ENCODE peak calls at places on chromosomes 2 and 18, in seven cellular contexts. J is stimulated activated CD8-positive, alpha-beta memory T cell treated with anti-CD3 and anti-CD28 coated beads, Interleukin-15, amount 100 ng/mL, for 4 hours; K is DMS153; E is left ventricle myocardium inferior; Y is stimulated activated CD4-positive, alpha-beta T cell treated with anti-CD3 and anti-CD28 coated beads, Interleukin-2, amount 100 ng/mL, for 24 hours; H is amniotic stem cell; B is progenitor cell of endocrine pancreas. M is an unnamed sample.

GRCh38 chr18:61637319-61637718 is 255.5 kb downstream of the RNF152 start:
- DNase-seq in E (no peak), B (no peak), J (no peak), K (peak; percentile 41), Y (no peak), H (no peak), M (no peak)

GRCh38 chr18:62759704-62760402 is 44.5 kb downstream of the PHLPP1 start:
- DNase-seq in B (no peak), Y (no peak), H (no peak), K (no peak), E (no peak), J (no peak), M (no peak)

GRCh38 chr2:238596571-238597551 is 170.1 kb downstream of the ASB1 start:
- DNase-seq in J (no peak), E (peak; percentile 51), K (no peak), B (no peak), Y (no peak), H (peak; percentile 61), M (peak; percentile 73)

GRCh38 chr2:149076863-149077412 is 38.4 kb downstream of the LYPD6B start:
- DNase-seq in K (no peak), H (no peak), E (no peak), Y (no peak), J (no peak), B (no peak), M (no peak)

GRCh38 chr2:231336236-231336635 is 59.3 kb upstream of the B3GNT7 start:
- DNase-seq in J (no peak), K (no peak), B (no peak), E (no peak), Y (no peak), H (no peak), M (no peak)

GRCh38 chr2:74867841-74868658 is 34.1 kb downstream of the HK2 start:
- DNase-seq in E (peak; percentile 23), J (no peak), H (no peak), Y (no peak), B (no peak), K (no peak), M (no peak)

GRCh38 chr2:127681288-127681771 is 6.0 kb upstream of the LIMS2 start:
- DNase-seq in H (no peak), E (peak; percentile 63), B (no peak), Y (no peak), J (no peak), K (no peak), M (peak; percentile 84)

GRCh38 chr2:190599546-190600220 is 49.2 kb upstream of the NAB1 start:
- DNase-seq in K (no peak), B (no peak), H (no peak), E (no peak), J (no peak), Y (no peak), M (no peak)

GRCh38 chr2:240795468-240795867 is 24.6 kb downstream of the KIF1A start:
- DNase-seq in K (no peak), B (no peak), J (no peak), H (no peak), E (peak; percentile 6), Y (no peak), M (peak; percentile 46)

GRCh38 chr2:233480490-233481202 is 85.9 kb downstream of the USP40 start:
- DNase-seq in H (no peak), J (no peak), B (no peak), Y (no peak), K (peak; percentile 78), E (no peak), M (peak; percentile 79)

GRCh38 chr2:101173707-101174295 is 22.6 kb upstream of the TBC1D8 start:
- DNase-seq in J (no peak), Y (peak; percentile 28), B (no peak), E (no peak), K (no peak), H (no peak), M (no peak)

GRCh38 chr2:74915743-74916142 is 42.7 kb upstream of the POLE4 start:
- DNase-seq in Y (no peak), B (no peak), K (no peak), H (no peak), J (no peak), E (no peak), M (no peak)

GRCh38 chr2:177429688-177430325 is 37.2 kb downstream of the AGPS start:
- DNase-seq in Y (no peak), B (no peak), H (peak; percentile 30), J (no peak), E (no peak), K (no peak), M (no peak)

GRCh38 chr2:186059096-186059495 is 320.5 kb downstream of the FSIP2 start:
- DNase-seq in B (no peak), Y (no peak), J (no peak), E (no peak), H (no peak), K (peak; percentile 43), M (no peak)

GRCh38 chr2:28435796-28436425 is 43.3 kb downstream of the FOSL2 start:
- DNase-seq in H (no peak), Y (no peak), K (no peak), B (no peak), J (no peak), E (no peak), M (no peak)

GRCh38 chr2:145674705-145675104 is 1154.8 kb upstream of the ZEB2 start:
- DNase-seq in H (no peak), B (no peak), K (no peak), E (no peak), J (no peak), Y (no peak), M (no peak)

GRCh38 chr18:28541276-28541930 is 364.5 kb upstream of the CDH2 start:
- DNase-seq in Y (no peak), H (no peak), B (no peak), K (no peak), J (no peak), E (peak; percentile 14), M (no peak)

GRCh38 chr18:67514901-67515540 is 1.5 kb downstream of the DSEL start:
- DNase-seq in J (no peak), E (no peak), Y (no peak), H (no peak), B (no peak), K (no peak), M (no peak)

GRCh38 chr2:153487993-153488562 is 9.5 kb upstream of the RPRM start:
- DNase-seq in B (no peak), E (no peak), Y (no peak), J (no peak), K (no peak), H (no peak), M (no peak)

GRCh38 chr2:84717302-84717701 is 163.6 kb downstream of the TRABD2A start:
- DNase-seq in J (no peak), H (no peak), B (no peak), K (no peak), E (no peak), Y (no peak), M (no peak)

GRCh38 chr2:19114754-19115231 is 243.6 kb downstream of the OSR1 start:
- DNase-seq in E (peak; percentile 27), K (no peak), Y (no peak), B (no peak), J (no peak), H (no peak), M (no peak)

GRCh38 chr2:166900700-166901099 is 12.4 kb downstream of the XIRP2 start:
- DNase-seq in B (no peak), Y (no peak), E (no peak), H (no peak), J (no peak), K (no peak), M (no peak)

GRCh38 chr18:33839452-33840225 is 261.6 kb downstream of the ASXL3 start:
- DNase-seq in E (no peak), Y (no peak), J (no peak), K (peak; percentile 31), B (no peak), H (peak; percentile 14), M (no peak)

GRCh38 chr18:4755848-4756247 is 300.7 kb upstream of the DLGAP1 start:
- DNase-seq in E (no peak), B (no peak), Y (no peak), H (no peak), J (no peak), K (no peak), M (no peak)

GRCh38 chr2:191675807-191676667 is 1.9 kb upstream of the NABP1 start:
- DNase-seq in K (no peak), B (no peak), H (no peak), E (peak; percentile 20), Y (peak; percentile 52), J (peak; percentile 50), M (no peak)

GRCh38 chr2:237254911-237255578 is 158.9 kb downstream of the COL6A3 start:
- DNase-seq in J (no peak), Y (no peak), E (no peak), B (no peak), H (no peak), K (no peak), M (no peak)

GRCh38 chr2:216031960-216032689 is 18.8 kb upstream of the MREG start:
- DNase-seq in J (no peak), E (no peak), K (no peak), B (no peak), Y (no peak), H (peak; percentile 59), M (no peak)

M was measured in aorta.